ENCODE peak calls at places on chromosomes 1 and 21, in four cellular contexts. One of them, this sample, is unnamed.

GRCh38 chr1:109399326-109399957 is 1.7 kb upstream of the SORT1 start:
- DNase-seq in CD8-positive, alpha-beta T cell: no peak
- DNase-seq in ovary: no peak
- DNase-seq in SK-N-SH: peak; percentile 59
- DNase-seq in this sample: no peak

GRCh38 chr1:220885971-220886370 is 6.7 kb downstream of the HLX start:
- DNase-seq in CD8-positive, alpha-beta T cell: no peak
- DNase-seq in ovary: no peak
- DNase-seq in SK-N-SH: no peak
- DNase-seq in this sample: no peak

GRCh38 chr1:230288641-230289349 is 137.3 kb downstream of the PGBD5 start:
- DNase-seq in CD8-positive, alpha-beta T cell: no peak
- DNase-seq in ovary: peak; percentile 10
- DNase-seq in SK-N-SH: no peak
- DNase-seq in this sample: no peak

GRCh38 chr1:183163311-183163710 is 22.8 kb upstream of the LAMC2 start:
- DNase-seq in CD8-positive, alpha-beta T cell: no peak
- DNase-seq in ovary: no peak
- DNase-seq in SK-N-SH: no peak
- DNase-seq in this sample: no peak

GRCh38 chr1:22830131-22830566 is 119.5 kb downstream of the EPHB2 start:
- DNase-seq in CD8-positive, alpha-beta T cell: no peak
- DNase-seq in ovary: no peak
- DNase-seq in SK-N-SH: no peak
- DNase-seq in this sample: no peak

GRCh38 chr1:228358039-228358763 is 48.4 kb downstream of the TRIM11 start:
- DNase-seq in CD8-positive, alpha-beta T cell: no peak
- DNase-seq in ovary: no peak
- DNase-seq in SK-N-SH: no peak
- DNase-seq in this sample: no peak

GRCh38 chr21:42466700-42467612 is 29.1 kb downstream of the RSPH1 start:
- DNase-seq in CD8-positive, alpha-beta T cell: no peak
- DNase-seq in ovary: no peak
- DNase-seq in SK-N-SH: no peak
- DNase-seq in this sample: no peak

GRCh38 chr1:235093685-235094592 is 34.7 kb downstream of the TOMM20 start:
- DNase-seq in CD8-positive, alpha-beta T cell: peak; percentile 77
- DNase-seq in ovary: peak; percentile 77
- DNase-seq in SK-N-SH: peak; percentile 83
- DNase-seq in this sample: peak; percentile 69

GRCh38 chr1:177181631-177182291 is 11.0 kb downstream of the BRINP2 start:
- DNase-seq in CD8-positive, alpha-beta T cell: no peak
- DNase-seq in ovary: peak; percentile 28
- DNase-seq in SK-N-SH: peak; percentile 88
- DNase-seq in this sample: peak; percentile 55

GRCh38 chr1:66253330-66253921 is 280.5 kb upstream of the SGIP1 start:
- DNase-seq in CD8-positive, alpha-beta T cell: no peak
- DNase-seq in ovary: no peak
- DNase-seq in SK-N-SH: peak; percentile 50
- DNase-seq in this sample: no peak

GRCh38 chr1:111602974-111603373 is 16.6 kb upstream of the RAP1A start:
- DNase-seq in CD8-positive, alpha-beta T cell: no peak
- DNase-seq in ovary: no peak
- DNase-seq in SK-N-SH: no peak
- DNase-seq in this sample: no peak

GRCh38 chr1:6392880-6393399 is 627 bp downstream of the ACOT7 start:
- DNase-seq in CD8-positive, alpha-beta T cell: no peak
- DNase-seq in ovary: no peak
- DNase-seq in SK-N-SH: no peak
- DNase-seq in this sample: no peak

DNA sequence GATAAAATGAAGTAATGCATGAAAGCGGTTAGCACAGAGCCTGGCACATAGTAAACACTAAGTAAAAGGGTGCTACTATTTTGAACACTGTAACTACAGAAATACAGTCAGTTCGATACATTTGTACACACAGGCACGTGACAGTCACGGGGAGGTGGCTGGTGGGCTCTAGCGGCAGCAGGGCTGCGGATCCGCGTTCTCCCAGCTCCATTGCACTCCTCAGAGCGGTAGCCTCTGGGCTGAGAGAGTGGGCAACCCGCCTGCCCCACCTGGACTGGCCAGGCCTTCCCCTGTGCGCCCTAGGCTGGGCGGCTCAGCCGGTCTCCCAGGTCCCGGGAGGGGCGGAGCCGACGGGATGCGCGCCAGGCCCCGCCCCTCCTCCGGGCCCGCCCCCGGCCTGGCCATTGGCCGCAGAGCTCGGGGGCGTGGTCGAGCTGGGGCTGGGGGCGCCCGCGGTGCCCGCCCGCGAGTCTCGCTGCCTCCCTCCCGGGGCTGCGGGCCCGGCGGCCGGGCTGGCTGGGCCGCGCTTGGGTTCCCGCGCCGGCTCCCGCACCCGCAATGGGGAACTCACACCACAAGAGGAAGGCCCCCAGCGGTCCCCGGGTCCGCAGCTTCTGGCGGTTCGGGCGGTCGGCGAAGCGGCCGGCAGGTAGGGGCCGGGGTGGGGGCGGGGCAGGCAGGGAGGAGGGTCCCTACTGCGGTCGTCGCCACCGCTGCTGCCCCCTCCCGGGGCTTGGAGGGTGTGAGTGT is 51.1 kb upstream of the SYNC start:
- DNase-seq in CD8-positive, alpha-beta T cell: peak; percentile 41
- DNase-seq in ovary: peak; percentile 88
- DNase-seq in SK-N-SH: peak; percentile 100
- DNase-seq in this sample: peak; percentile 58
- H3K4me1 ChIP-seq in CD8-positive, alpha-beta T cell: peaks cover 6% of the 10 kb centered on the region
- H3K4me1 ChIP-seq in ovary: no peaks in the 10 kb centered on the region
- H3K4me1 ChIP-seq in SK-N-SH: no peaks in the 10 kb centered on the region
- H3K4me1 ChIP-seq in this sample: peaks cover 14% of the 10 kb centered on the region

GRCh38 chr1:198651685-198652400 is 13.0 kb downstream of the PTPRC start:
- DNase-seq in CD8-positive, alpha-beta T cell: no peak
- DNase-seq in ovary: no peak
- DNase-seq in SK-N-SH: no peak
- DNase-seq in this sample: no peak
- H3K27ac ChIP-seq in CD8-positive, alpha-beta T cell: peak overlapping the region; percentile 41
- H3K27ac ChIP-seq in ovary: no peak overlapping the region
- H3K27ac ChIP-seq in SK-N-SH: no peak overlapping the region
- H3K27ac ChIP-seq in this sample: no peak overlapping the region

GRCh38 chr21:36798461-36798860 is 99.5 kb downstream of the SIM2 start:
- DNase-seq in CD8-positive, alpha-beta T cell: no peak
- DNase-seq in ovary: no peak
- DNase-seq in SK-N-SH: no peak
- DNase-seq in this sample: no peak

GRCh38 chr21:36791695-36792451 is 93.0 kb downstream of the SIM2 start:
- DNase-seq in CD8-positive, alpha-beta T cell: no peak
- DNase-seq in ovary: no peak
- DNase-seq in SK-N-SH: no peak
- DNase-seq in this sample: no peak

GRCh38 chr21:36792505-36792967 is 93.6 kb downstream of the SIM2 start:
- DNase-seq in CD8-positive, alpha-beta T cell: no peak
- DNase-seq in ovary: no peak
- DNase-seq in SK-N-SH: no peak
- DNase-seq in this sample: no peak

GRCh38 chr21:36799869-36800268 is 101.0 kb downstream of the SIM2 start:
- DNase-seq in CD8-positive, alpha-beta T cell: no peak
- DNase-seq in ovary: no peak
- DNase-seq in SK-N-SH: no peak
- DNase-seq in this sample: no peak

DNA sequence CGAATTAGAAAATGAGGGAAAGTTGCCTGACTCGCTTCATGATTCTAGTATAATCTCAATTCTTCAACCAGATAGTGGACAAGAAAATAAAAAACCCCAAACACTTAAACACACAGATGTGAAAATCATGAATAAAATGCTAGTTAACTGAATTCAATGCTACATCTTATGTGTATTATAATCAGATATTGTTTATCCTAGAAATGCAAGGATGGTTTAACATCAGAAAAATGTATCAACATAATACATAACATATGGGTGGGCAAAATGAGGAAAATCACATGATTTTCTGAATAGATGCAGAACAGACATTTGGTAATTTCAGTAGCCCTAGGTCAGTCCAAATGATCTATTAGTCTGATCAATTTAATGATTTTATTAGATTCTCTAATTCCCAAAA is 97.2 kb downstream of the SIM2 start:
- DNase-seq in CD8-positive, alpha-beta T cell: no peak
- DNase-seq in ovary: no peak
- DNase-seq in SK-N-SH: no peak
- DNase-seq in this sample: no peak
- H3K36me3 ChIP-seq in CD8-positive, alpha-beta T cell: no peaks in the 10 kb centered on the region
- H3K36me3 ChIP-seq in ovary: no peaks in the 10 kb centered on the region
- H3K36me3 ChIP-seq in SK-N-SH: peaks cover 10% of the 10 kb centered on the region
- H3K36me3 ChIP-seq in this sample: no peaks in the 10 kb centered on the region

GRCh38 chr21:43598416-43599120 is 60.7 kb downstream of the HSF2BP start:
- DNase-seq in CD8-positive, alpha-beta T cell: no peak
- DNase-seq in ovary: no peak
- DNase-seq in SK-N-SH: no peak
- DNase-seq in this sample: no peak

GRCh38 chr21:43602277-43603229 is 56.7 kb downstream of the HSF2BP start:
- DNase-seq in CD8-positive, alpha-beta T cell: no peak
- DNase-seq in ovary: no peak
- DNase-seq in SK-N-SH: no peak
- DNase-seq in this sample: no peak

GRCh38 chr21:43599728-43600127 is 59.6 kb downstream of the HSF2BP start:
- DNase-seq in CD8-positive, alpha-beta T cell: no peak
- DNase-seq in ovary: no peak
- DNase-seq in SK-N-SH: no peak
- DNase-seq in this sample: no peak

GRCh38 chr21:43603230-43603626 is 56.1 kb downstream of the HSF2BP start:
- DNase-seq in CD8-positive, alpha-beta T cell: no peak
- DNase-seq in ovary: no peak
- DNase-seq in SK-N-SH: no peak
- DNase-seq in this sample: no peak

DNA sequence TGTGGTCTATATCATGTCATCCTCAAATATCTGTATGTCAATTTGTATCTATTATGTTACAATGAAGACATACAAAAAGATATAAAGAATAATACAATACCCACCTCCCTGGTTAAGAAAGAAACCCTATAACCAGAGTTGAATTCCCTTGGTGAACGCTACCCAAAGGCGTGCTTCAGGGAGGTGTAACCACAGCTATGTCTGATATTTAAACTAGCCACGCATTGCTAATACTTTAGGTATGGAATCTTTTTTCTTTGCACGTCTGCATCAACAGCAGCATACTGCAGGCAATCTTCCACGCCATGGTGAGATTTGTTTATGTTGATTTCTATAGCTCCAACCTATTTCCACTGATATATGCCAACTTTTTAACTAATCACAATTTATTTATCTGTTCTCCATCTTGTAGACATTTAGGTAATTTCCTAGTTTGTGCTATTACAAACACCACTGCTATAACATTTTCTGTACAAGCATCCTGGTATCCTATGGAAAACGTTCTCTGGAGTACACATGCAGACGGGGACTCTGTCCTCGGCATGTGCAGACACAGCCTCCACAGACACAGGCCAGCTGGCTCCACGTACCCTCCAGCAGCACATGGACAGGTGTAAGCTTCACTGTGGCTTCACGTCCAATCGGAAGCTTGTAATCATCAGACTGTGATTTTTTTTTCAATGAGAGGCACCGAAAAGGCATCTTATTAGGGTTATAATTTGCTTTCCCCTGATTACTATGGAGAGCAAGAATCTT is 58.5 kb downstream of the HSF2BP start:
- DNase-seq in CD8-positive, alpha-beta T cell: no peak
- DNase-seq in ovary: no peak
- DNase-seq in SK-N-SH: peak; percentile 39
- DNase-seq in this sample: no peak
- H3K4me1 ChIP-seq in CD8-positive, alpha-beta T cell: no peaks in the 10 kb centered on the region
- H3K4me1 ChIP-seq in ovary: no peaks in the 10 kb centered on the region
- H3K4me1 ChIP-seq in SK-N-SH: peaks cover 31% of the 10 kb centered on the region
- H3K4me1 ChIP-seq in this sample: peaks cover 10% of the 10 kb centered on the region